ENCODE peak calls at places on chromosomes 12 and 14, in ten cellular contexts. S is left colon; K is NCI-H1417 treated with DMSO at 0.1 percent for 48 hours; C is astrocyte of the spinal cord; U is prostate gland; G is NCI-H2227 treated with DMSO at 0.1 percent for 48 hours; N is cerebellar nuclear complex; A is heart right ventricle; V is foreskin keratinocyte; L is CD4-positive, CD25-positive, alpha-beta regulatory T cell. T is an unnamed sample.

GRCh38 chr12:6961695-6962284 is 8.7 kb downstream of the PHB2 start:
- DNase-seq in S (peak; percentile 83), K (no peak), C (peak; percentile 79), U (peak; percentile 60), G (peak; percentile 66), N (no peak), A (peak; percentile 61), V (peak; percentile 76), L (peak; percentile 79), T (peak; percentile 88)

GRCh38 chr12:64633940-64634337 is 23.6 kb downstream of the RASSF3 start:
- DNase-seq in S (peak; percentile 83), K (no peak), C (peak; percentile 70), U (peak; percentile 47), G (no peak), N (no peak), A (peak; percentile 53), V (peak; percentile 51), L (no peak), T (no peak)

GRCh38 chr14:49505026-49505766 is 81.0 kb downstream of the RPS29 start:
- DNase-seq in S (no peak), K (no peak), C (no peak), U (no peak), G (no peak), N (no peak), A (no peak), V (peak; percentile 97), L (no peak), T (no peak)

GRCh38 chr12:78759387-78759786 is 105.2 kb upstream of the SYT1 start:
- DNase-seq in S (no peak), K (no peak), C (peak; percentile 38), U (no peak), G (no peak), N (no peak), A (no peak), V (peak; percentile 32), L (no peak), T (no peak)

GRCh38 chr12:49883065-49883464 is 20.6 kb downstream of the FAIM2 start:
- DNase-seq in S (no peak), K (no peak), C (no peak), U (no peak), G (no peak), N (no peak), A (no peak), V (no peak), L (no peak), T (no peak)

GRCh38 chr12:18643673-18644072 is 94.1 kb downstream of the PLCZ1 start:
- DNase-seq in S (no peak), K (no peak), C (peak; percentile 42), U (no peak), G (no peak), N (no peak), A (no peak), V (no peak), L (no peak), T (no peak)

GRCh38 chr12:111269688-111270087 is 99.2 kb downstream of the PHETA1 start:
- DNase-seq in S (no peak), K (no peak), C (no peak), U (no peak), G (no peak), N (no peak), A (no peak), V (no peak), L (no peak), T (no peak)

GRCh38 chr14:71591929-71592328 is 340.3 kb upstream of the RGS6 start:
- DNase-seq in S (no peak), K (no peak), C (peak; percentile 76), U (no peak), G (no peak), N (no peak), A (no peak), V (peak; percentile 75), L (peak; percentile 50), T (no peak)

GRCh38 chr12:27025116-27025515 is 2.8 kb downstream of the MED21 start:
- DNase-seq in S (no peak), K (no peak), C (no peak), U (no peak), G (no peak), N (no peak), A (no peak), V (no peak), L (no peak), T (no peak)

GRCh38 chr14:99568567-99569560 is 35.1 kb downstream of the CCDC85C start:
- DNase-seq in S (no peak), K (no peak), C (peak; percentile 54), U (peak; percentile 65), G (peak; percentile 73), N (no peak), A (peak; percentile 59), V (peak; percentile 20), L (no peak), T (peak; percentile 99)

GRCh38 chr12:131222271-131223139 is 268.8 kb downstream of the ADGRD1 start:
- DNase-seq in S (no peak), K (no peak), C (no peak), U (no peak), G (no peak), N (no peak), A (no peak), V (no peak), L (no peak), T (peak; percentile 83)

GRCh38 chr12:49055978-49056754 is 4.4 kb downstream of the KMT2D start:
- DNase-seq in S (peak; percentile 73), K (no peak), C (peak; percentile 65), U (peak; percentile 47), G (no peak), N (no peak), A (no peak), V (peak; percentile 59), L (peak; percentile 83), T (peak; percentile 2)

GRCh38 chr12:18907793-18908580 is 170.1 kb downstream of the CAPZA3 start:
- DNase-seq in S (no peak), K (no peak), C (no peak), U (no peak), G (no peak), N (no peak), A (no peak), V (no peak), L (no peak), T (no peak)

GRCh38 chr12:106720696-106721095 is 53.8 kb upstream of the RIC8B start:
- DNase-seq in S (no peak), K (no peak), C (no peak), U (no peak), G (no peak), N (no peak), A (no peak), V (no peak), L (no peak), T (peak; percentile 26)

GRCh38 chr12:21823581-21823980 is 49.1 kb upstream of the KCNJ8 start:
- DNase-seq in S (no peak), K (no peak), C (peak; percentile 43), U (no peak), G (no peak), N (no peak), A (peak; percentile 59), V (no peak), L (no peak), T (no peak)

GRCh38 chr12:68332726-68333630 is 816 bp upstream of the MDM1 start:
- DNase-seq in S (no peak), K (no peak), C (no peak), U (no peak), G (no peak), N (no peak), A (no peak), V (no peak), L (no peak), T (no peak)

GRCh38 chr12:56229082-56229481 is 769 bp upstream of the SLC39A5 start:
- DNase-seq in S (no peak), K (no peak), C (no peak), U (no peak), G (no peak), N (no peak), A (no peak), V (no peak), L (no peak), T (no peak)

GRCh38 chr12:107318804-107319535 is 225.6 kb upstream of the CRY1 start:
- DNase-seq in S (no peak), K (no peak), C (peak; percentile 70), U (peak; percentile 19), G (peak; percentile 31), N (no peak), A (no peak), V (peak; percentile 73), L (peak; percentile 41), T (peak; percentile 23)

GRCh38 chr12:108641446-108642268 is 8.0 kb upstream of the SELPLG start:
- DNase-seq in S (no peak), K (no peak), C (no peak), U (no peak), G (no peak), N (no peak), A (no peak), V (no peak), L (no peak), T (peak; percentile 80)

GRCh38 chr12:116236148-116236731 is 41.3 kb downstream of the MED13L start:
- DNase-seq in S (no peak), K (peak; percentile 31), C (peak; percentile 69), U (peak; percentile 59), G (peak; percentile 39), N (no peak), A (no peak), V (peak; percentile 26), L (peak; percentile 77), T (peak; percentile 81)

GRCh38 chr14:65228436-65228835 is 126.1 kb upstream of the MAX start:
- DNase-seq in S (no peak), K (no peak), C (no peak), U (no peak), G (no peak), N (no peak), A (no peak), V (no peak), L (no peak), T (no peak)

GRCh38 chr14:103517626-103518415 is 4.8 kb downstream of the CKB start:
- DNase-seq in S (peak; percentile 65), K (no peak), C (no peak), U (no peak), G (no peak), N (no peak), A (no peak), V (no peak), L (no peak), T (no peak)

GRCh38 chr14:86838363-86838762 is 1154.6 kb downstream of the GALC start:
- DNase-seq in S (no peak), K (no peak), C (no peak), U (no peak), G (no peak), N (no peak), A (no peak), V (no peak), L (no peak), T (no peak)

GRCh38 chr14:90576981-90577660 is 180.3 kb downstream of the CALM1 start:
- DNase-seq in S (no peak), K (no peak), C (no peak), U (no peak), G (no peak), N (no peak), A (no peak), V (no peak), L (no peak), T (no peak)

GRCh38 chr12:14995583-14996425 is 23.0 kb downstream of the PDE6H start:
- DNase-seq in S (no peak), K (peak; percentile 70), C (peak; percentile 74), U (no peak), G (peak; percentile 40), N (no peak), A (no peak), V (peak; percentile 40), L (peak; percentile 78), T (peak; percentile 66)

GRCh38 chr12:34333337-34333736 is 311.0 kb downstream of the ALG10 start:
- DNase-seq in S (no peak), K (no peak), C (no peak), U (no peak), G (no peak), N (no peak), A (no peak), V (no peak), L (no peak), T (no peak)

GRCh38 chr12:53123578-53124351 is 20.5 kb downstream of the SOAT2 start:
- DNase-seq in S (no peak), K (no peak), C (peak; percentile 4), U (no peak), G (no peak), N (no peak), A (no peak), V (peak; percentile 25), L (no peak), T (no peak)

GRCh38 chr12:124956571-124956970 is 32.4 kb downstream of the DHX37 start:
- DNase-seq in S (no peak), K (no peak), C (no peak), U (no peak), G (no peak), N (no peak), A (no peak), V (no peak), L (no peak), T (no peak)

T was measured in DMS79 treated with DMSO at 0.1 percent for 48 hours.